ENCODE peak calls at places on chromosomes 3 and 15, in four cellular contexts. One of them, this sample, is unnamed.
A peak's percentile ranks its signal among the peaks of the same experiment; 100 is the strongest.

GRCh38 chr3:149902498-149903139 is 68.1 kb downstream of the PFN2 start:
- DNase-seq in breast epithelium: no peak
- DNase-seq in CD8-positive, alpha-beta T cell: no peak
- DNase-seq in fibroblast of lung: peak; percentile 8
- DNase-seq in this sample: no peak

GRCh38 chr15:57946491-57947048 is 118.9 kb downstream of the ALDH1A2 start:
- DNase-seq in breast epithelium: no peak
- DNase-seq in CD8-positive, alpha-beta T cell: no peak
- DNase-seq in fibroblast of lung: no peak
- DNase-seq in this sample: no peak

GRCh38 chr15:59170295-59170881 is 36.3 kb upstream of the LDHAL6B start:
- DNase-seq in breast epithelium: peak; percentile 89
- DNase-seq in CD8-positive, alpha-beta T cell: no peak
- DNase-seq in fibroblast of lung: no peak
- DNase-seq in this sample: no peak

GRCh38 chr15:65409284-65409631 is 13.5 kb downstream of the IGDCC4 start:
- DNase-seq in breast epithelium: no peak
- DNase-seq in CD8-positive, alpha-beta T cell: no peak
- DNase-seq in fibroblast of lung: peak; percentile 96
- DNase-seq in this sample: no peak

GRCh38 chr3:64595253-64595694 is 92.5 kb downstream of the ADAMTS9 start:
- DNase-seq in breast epithelium: no peak
- DNase-seq in CD8-positive, alpha-beta T cell: no peak
- DNase-seq in fibroblast of lung: peak; percentile 97
- DNase-seq in this sample: no peak

GRCh38 chr3:166810741-166811445 is 569.2 kb downstream of the ZBBX start:
- DNase-seq in breast epithelium: no peak
- DNase-seq in CD8-positive, alpha-beta T cell: no peak
- DNase-seq in fibroblast of lung: no peak
- DNase-seq in this sample: no peak

GRCh38 chr3:148269816-148270215 is 427.9 kb upstream of the AGTR1 start:
- DNase-seq in breast epithelium: no peak
- DNase-seq in CD8-positive, alpha-beta T cell: no peak
- DNase-seq in fibroblast of lung: no peak
- DNase-seq in this sample: no peak

GRCh38 chr15:74873756-74874424 is 725 bp upstream of the SCAMP2 start:
- DNase-seq in breast epithelium: no peak
- DNase-seq in CD8-positive, alpha-beta T cell: no peak
- DNase-seq in fibroblast of lung: peak; percentile 13
- DNase-seq in this sample: no peak

GRCh38 chr3:37255990-37256308 is 81.6 kb upstream of the LRRFIP2 start:
- DNase-seq in breast epithelium: no peak
- DNase-seq in CD8-positive, alpha-beta T cell: no peak
- DNase-seq in fibroblast of lung: no peak
- DNase-seq in this sample: no peak

GRCh38 chr15:100588638-100589242 is 13.2 kb downstream of the LINS1 start:
- DNase-seq in breast epithelium: no peak
- DNase-seq in CD8-positive, alpha-beta T cell: no peak
- DNase-seq in fibroblast of lung: peak; percentile 22
- DNase-seq in this sample: no peak
- H3K9me3 ChIP-seq in breast epithelium: peaks cover 9% of the 10 kb centered on the region
- H3K9me3 ChIP-seq in CD8-positive, alpha-beta T cell: peaks cover 7% of the 10 kb centered on the region
- H3K9me3 ChIP-seq in fibroblast of lung: no peaks in the 10 kb centered on the region
- H3K9me3 ChIP-seq in this sample: peaks cover 44% of the 10 kb centered on the region

GRCh38 chr3:120369000-120369399 is 19.8 kb upstream of the LRRC58 start:
- DNase-seq in breast epithelium: no peak
- DNase-seq in CD8-positive, alpha-beta T cell: no peak
- DNase-seq in fibroblast of lung: no peak
- DNase-seq in this sample: no peak

GRCh38 chr3:120370463-120370862 is 21.3 kb upstream of the LRRC58 start:
- DNase-seq in breast epithelium: no peak
- DNase-seq in CD8-positive, alpha-beta T cell: no peak
- DNase-seq in fibroblast of lung: no peak
- DNase-seq in this sample: no peak

GRCh38 chr3:120364101-120364500 is 14.9 kb upstream of the LRRC58 start:
- DNase-seq in breast epithelium: no peak
- DNase-seq in CD8-positive, alpha-beta T cell: no peak
- DNase-seq in fibroblast of lung: no peak
- DNase-seq in this sample: no peak

GRCh38 chr3:120364821-120365220 is 15.7 kb upstream of the LRRC58 start:
- DNase-seq in breast epithelium: no peak
- DNase-seq in CD8-positive, alpha-beta T cell: no peak
- DNase-seq in fibroblast of lung: peak; percentile 3
- DNase-seq in this sample: no peak

DNA sequence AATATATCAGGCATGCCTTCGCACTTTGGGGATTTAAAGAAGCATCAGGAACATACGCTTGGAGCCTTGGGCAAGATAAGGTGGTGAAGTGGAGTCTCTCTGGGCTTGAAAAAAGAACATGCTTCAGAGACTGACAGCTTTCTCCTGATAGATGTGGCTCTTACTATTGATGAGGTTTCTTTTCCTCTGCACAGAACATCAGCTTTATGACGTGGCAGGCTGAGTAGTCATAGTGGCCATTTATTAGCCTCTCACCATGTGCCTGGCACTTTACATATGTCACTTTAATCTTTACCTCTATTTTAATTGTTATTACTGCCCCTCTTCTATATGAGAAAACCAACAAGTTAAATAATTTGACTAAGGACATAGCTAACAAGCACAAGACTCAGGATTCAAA is 19.0 kb upstream of the LRRC58 start:
- DNase-seq in breast epithelium: no peak
- DNase-seq in CD8-positive, alpha-beta T cell: no peak
- DNase-seq in fibroblast of lung: no peak
- DNase-seq in this sample: no peak
- H3K4me1 ChIP-seq in breast epithelium: no peaks in the 10 kb centered on the region
- H3K4me1 ChIP-seq in CD8-positive, alpha-beta T cell: no peaks in the 10 kb centered on the region
- H3K4me1 ChIP-seq in fibroblast of lung: no peaks in the 10 kb centered on the region
- H3K4me1 ChIP-seq in this sample: no peaks in the 10 kb centered on the region

DNA sequence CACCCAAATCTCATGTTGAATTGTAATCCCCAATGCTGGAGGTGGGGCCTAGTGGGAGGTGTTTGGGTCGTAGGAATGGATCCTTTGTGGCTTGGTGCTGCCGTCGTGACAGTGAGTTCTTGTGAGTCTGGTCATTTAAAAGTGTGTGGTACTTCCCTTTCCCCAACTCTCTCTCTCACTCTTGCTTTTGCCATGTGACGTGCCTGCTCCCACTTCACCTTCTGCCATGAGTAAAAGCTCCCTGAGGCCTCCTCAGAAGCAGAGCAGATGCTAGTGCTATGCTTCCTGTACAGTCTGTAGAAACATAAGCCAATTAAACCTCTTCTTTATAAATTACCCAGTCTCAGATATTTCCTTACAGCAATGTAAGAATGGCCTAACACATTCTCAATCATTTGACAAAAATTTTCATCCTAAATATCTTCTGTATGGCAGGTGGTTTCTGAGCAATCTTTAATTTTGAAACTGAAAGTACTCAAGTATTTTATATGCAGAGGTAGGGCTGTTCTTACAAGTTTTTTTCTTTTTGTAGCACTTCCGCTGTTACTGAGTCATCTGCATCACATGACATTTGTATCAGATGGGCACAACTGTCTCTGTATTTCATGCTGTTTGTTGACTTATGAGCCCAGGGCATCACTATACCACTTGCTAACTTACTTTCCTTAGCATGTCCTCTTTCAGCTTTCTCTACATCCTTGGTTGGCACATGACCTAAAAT is 8.8 kb downstream of the RPL39L start:
- DNase-seq in breast epithelium: no peak
- DNase-seq in CD8-positive, alpha-beta T cell: no peak
- DNase-seq in fibroblast of lung: peak; percentile 68
- DNase-seq in this sample: no peak
- H3K9me3 ChIP-seq in breast epithelium: no peaks in the 10 kb centered on the region
- H3K9me3 ChIP-seq in CD8-positive, alpha-beta T cell: no peaks in the 10 kb centered on the region
- H3K9me3 ChIP-seq in fibroblast of lung: no peaks in the 10 kb centered on the region
- H3K9me3 ChIP-seq in this sample: no peaks in the 10 kb centered on the region

GRCh38 chr3:172209333-172210321 is 170.2 kb downstream of the FNDC3B start:
- DNase-seq in breast epithelium: no peak
- DNase-seq in CD8-positive, alpha-beta T cell: no peak
- DNase-seq in fibroblast of lung: no peak
- DNase-seq in this sample: no peak
- H3K4me1 ChIP-seq in breast epithelium: no peaks in the 10 kb centered on the region
- H3K4me1 ChIP-seq in CD8-positive, alpha-beta T cell: no peaks in the 10 kb centered on the region
- H3K4me1 ChIP-seq in fibroblast of lung: no peaks in the 10 kb centered on the region
- H3K4me1 ChIP-seq in this sample: peaks cover 68% of the 10 kb centered on the region

GRCh38 chr15:25179673-25180511 is 225.1 kb downstream of the SNRPN start:
- DNase-seq in breast epithelium: peak; percentile 6
- DNase-seq in CD8-positive, alpha-beta T cell: peak; percentile 44
- DNase-seq in fibroblast of lung: no peak
- DNase-seq in this sample: no peak

GRCh38 chr15:25176991-25177954 is 222.5 kb downstream of the SNRPN start:
- DNase-seq in breast epithelium: peak; percentile 3
- DNase-seq in CD8-positive, alpha-beta T cell: peak; percentile 32
- DNase-seq in fibroblast of lung: no peak
- DNase-seq in this sample: no peak

GRCh38 chr15:25177955-25178801 is 223.4 kb downstream of the SNRPN start:
- DNase-seq in breast epithelium: peak; percentile 19
- DNase-seq in CD8-positive, alpha-beta T cell: no peak
- DNase-seq in fibroblast of lung: no peak
- DNase-seq in this sample: no peak

GRCh38 chr15:25180606-25181289 is 226.0 kb downstream of the SNRPN start:
- DNase-seq in breast epithelium: no peak
- DNase-seq in CD8-positive, alpha-beta T cell: no peak
- DNase-seq in fibroblast of lung: no peak
- DNase-seq in this sample: no peak

DNA sequence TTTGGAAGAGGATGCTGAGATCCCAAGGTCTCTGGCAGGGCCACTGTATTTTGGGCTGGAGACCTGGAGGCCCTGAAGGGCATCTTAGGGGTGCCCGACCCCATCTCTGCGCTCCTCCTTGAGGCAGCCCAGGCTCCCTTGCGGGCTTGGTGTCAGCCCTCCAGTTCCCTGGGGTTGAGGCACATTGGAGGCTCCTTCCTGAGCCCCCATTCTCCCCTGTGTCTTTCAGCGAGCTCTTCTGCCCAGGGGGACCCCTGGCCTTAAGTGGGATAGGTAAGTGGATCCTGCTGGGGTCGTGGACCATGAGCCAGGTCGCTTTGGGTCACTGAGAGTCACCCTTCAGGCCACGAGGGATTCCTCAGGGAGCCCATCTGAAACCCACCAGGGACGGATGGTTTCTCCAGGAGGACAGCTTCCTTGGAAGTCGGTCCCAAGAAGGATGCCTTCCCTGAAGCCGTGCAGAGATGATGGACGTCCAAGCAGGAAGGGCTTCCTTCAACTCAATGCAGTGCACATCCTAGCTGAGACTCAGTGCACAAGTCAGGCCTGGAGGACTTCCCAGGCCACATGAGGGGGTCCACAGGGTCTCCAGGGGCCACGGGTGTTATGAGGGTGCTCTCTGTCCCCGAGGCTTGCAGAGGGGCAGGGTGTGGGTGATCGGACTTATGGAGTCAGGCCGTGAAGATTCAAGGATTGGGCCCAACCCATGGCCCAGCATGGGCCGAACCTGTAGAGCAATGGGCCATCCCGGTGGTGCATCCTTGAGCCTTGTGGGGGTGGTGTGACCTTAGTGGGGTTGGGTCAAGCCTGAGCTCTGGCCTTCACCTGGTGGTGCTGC is 224.3 kb downstream of the SNRPN start:
- DNase-seq in breast epithelium: peak; percentile 19
- DNase-seq in CD8-positive, alpha-beta T cell: no peak
- DNase-seq in fibroblast of lung: no peak
- DNase-seq in this sample: no peak
- H3K9me3 ChIP-seq in breast epithelium: peaks cover 87% of the 10 kb centered on the region
- H3K9me3 ChIP-seq in CD8-positive, alpha-beta T cell: no peaks in the 10 kb centered on the region
- H3K9me3 ChIP-seq in fibroblast of lung: no peaks in the 10 kb centered on the region
- H3K9me3 ChIP-seq in this sample: no peaks in the 10 kb centered on the region